ENCODE peak calls at places on chromosomes 2 and 18, in ten cellular contexts. J is omental fat pad; C is foreskin keratinocyte; U is CD8-positive, alpha-beta T cell; S is heart right ventricle; W is lung; T is tibial artery; I is stomach; Q is heart left ventricle; Y is endothelial cell. B is an unnamed sample.

GRCh38 chr2:677056-677949 is at the start of gene TMEM18:
- DNase-seq in J (peak; percentile 85), C (peak; percentile 97), U (peak; percentile 96), S (no peak), W (peak; percentile 94), T (peak; percentile 95), I (peak; percentile 98), Q (peak; percentile 93), Y (peak; percentile 81), B (peak; percentile 85)

GRCh38 chr2:118654945-118655344 is 192.5 kb downstream of the EN1 start:
- DNase-seq in J (no peak), C (no peak), U (no peak), S (no peak), W (no peak), T (no peak), I (no peak), Q (no peak), Y (no peak), B (no peak)

GRCh38 chr2:68178432-68178831 is 20.7 kb downstream of the PNO1 start:
- DNase-seq in J (no peak), C (no peak), U (no peak), S (no peak), W (no peak), T (no peak), I (no peak), Q (no peak), Y (no peak), B (no peak)

GRCh38 chr2:235132641-235133040 is 180.8 kb downstream of the SH3BP4 start:
- DNase-seq in J (no peak), C (no peak), U (no peak), S (no peak), W (no peak), T (no peak), I (no peak), Q (no peak), Y (no peak), B (no peak)

GRCh38 chr2:239209806-239210205 is 191.0 kb downstream of the HDAC4 start:
- DNase-seq in J (no peak), C (no peak), U (no peak), S (no peak), W (no peak), T (no peak), I (no peak), Q (no peak), Y (no peak), B (peak; percentile 35)

GRCh38 chr18:78679861-78680260 is 299.8 kb upstream of the SALL3 start:
- DNase-seq in J (no peak), C (no peak), U (no peak), S (no peak), W (no peak), T (no peak), I (peak; percentile 8), Q (no peak), Y (no peak), B (no peak)

GRCh38 chr2:168049609-168050008 is 197.8 kb downstream of the STK39 start:
- DNase-seq in J (no peak), C (no peak), U (no peak), S (no peak), W (no peak), T (no peak), I (no peak), Q (no peak), Y (no peak), B (no peak)

GRCh38 chr2:235614900-235615712 is 121.3 kb downstream of the AGAP1 start:
- DNase-seq in J (no peak), C (no peak), U (no peak), S (peak; percentile 62), W (peak; percentile 36), T (peak; percentile 77), I (no peak), Q (peak; percentile 60), Y (no peak), B (peak; percentile 45)

GRCh38 chr18:76474824-76475223 is 20.2 kb downstream of the ZNF516 start:
- DNase-seq in J (no peak), C (no peak), U (no peak), S (no peak), W (no peak), T (no peak), I (no peak), Q (no peak), Y (no peak), B (no peak)

GRCh38 chr18:76476665-76477561 is 18.1 kb downstream of the ZNF516 start:
- DNase-seq in J (no peak), C (peak; percentile 36), U (no peak), S (no peak), W (no peak), T (no peak), I (no peak), Q (no peak), Y (no peak), B (no peak)

GRCh38 chr18:76479351-76480238 is 15.4 kb downstream of the ZNF516 start:
- DNase-seq in J (no peak), C (no peak), U (no peak), S (no peak), W (peak; percentile 29), T (no peak), I (no peak), Q (no peak), Y (no peak), B (no peak)

GRCh38 chr18:76472811-76473210 is 22.2 kb downstream of the ZNF516 start:
- DNase-seq in J (no peak), C (no peak), U (no peak), S (no peak), W (no peak), T (no peak), I (no peak), Q (no peak), Y (no peak), B (no peak)

DNA sequence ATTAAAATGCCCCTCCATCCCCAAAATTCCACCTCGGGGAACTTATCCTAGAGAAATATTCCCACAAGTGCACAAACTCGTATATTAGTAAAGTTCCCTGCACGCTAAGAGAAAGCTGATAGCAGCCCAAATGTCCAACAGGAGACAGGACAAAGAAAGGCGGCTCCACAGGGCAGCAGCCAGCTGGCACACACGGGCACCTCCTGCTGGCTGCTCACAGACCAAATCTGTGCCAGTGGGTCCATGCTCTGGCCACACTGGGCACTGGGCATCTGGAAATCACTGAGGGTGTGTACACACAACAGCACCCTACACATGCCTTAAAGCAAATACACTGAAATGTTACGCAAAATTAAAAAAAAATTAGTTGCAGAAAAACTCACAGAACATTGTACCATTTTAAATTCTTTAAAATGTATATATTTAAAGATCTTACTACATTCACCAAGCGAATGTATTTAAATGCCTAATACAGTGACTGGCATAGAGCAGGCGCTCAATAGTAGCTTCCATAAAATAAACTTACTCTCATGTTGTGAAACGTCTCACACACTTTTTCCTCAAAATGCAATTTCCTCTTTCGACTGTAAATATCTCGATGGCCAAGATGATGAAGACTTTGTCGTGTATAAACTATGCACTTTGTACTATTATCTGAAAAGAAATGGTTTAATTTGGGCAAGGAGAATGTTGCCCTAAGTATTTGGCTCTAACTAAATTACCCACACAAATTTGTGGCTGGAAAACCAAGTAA is 19.4 kb downstream of the ZNF516 start:
- DNase-seq in J (no peak), C (no peak), U (no peak), S (no peak), W (no peak), T (no peak), I (no peak), Q (no peak), Y (no peak), B (no peak)
- TF ChIP-seq CTCF in J (no peak), C (no peak), U (no peak), S (no peak), W (no peak), T (no peak), I (no peak), Q (no peak), Y (no peak), B (no peak)

GRCh38 chr2:157304811-157305712 is 20.6 kb downstream of the ERMN start:
- DNase-seq in J (no peak), C (peak; percentile 40), U (no peak), S (no peak), W (no peak), T (no peak), I (no peak), Q (no peak), Y (peak; percentile 9), B (no peak)

GRCh38 chr2:157302492-157303099 is 23.0 kb downstream of the ERMN start:
- DNase-seq in J (no peak), C (peak; percentile 36), U (no peak), S (no peak), W (no peak), T (no peak), I (no peak), Q (no peak), Y (peak; percentile 27), B (no peak)

GRCh38 chr2:157305713-157306110 is 19.9 kb downstream of the ERMN start:
- DNase-seq in J (no peak), C (no peak), U (no peak), S (no peak), W (no peak), T (no peak), I (no peak), Q (no peak), Y (no peak), B (no peak)

GRCh38 chr2:157303612-157304011 is 22.0 kb downstream of the ERMN start:
- DNase-seq in J (no peak), C (no peak), U (no peak), S (no peak), W (no peak), T (no peak), I (no peak), Q (no peak), Y (no peak), B (no peak)

DNA sequence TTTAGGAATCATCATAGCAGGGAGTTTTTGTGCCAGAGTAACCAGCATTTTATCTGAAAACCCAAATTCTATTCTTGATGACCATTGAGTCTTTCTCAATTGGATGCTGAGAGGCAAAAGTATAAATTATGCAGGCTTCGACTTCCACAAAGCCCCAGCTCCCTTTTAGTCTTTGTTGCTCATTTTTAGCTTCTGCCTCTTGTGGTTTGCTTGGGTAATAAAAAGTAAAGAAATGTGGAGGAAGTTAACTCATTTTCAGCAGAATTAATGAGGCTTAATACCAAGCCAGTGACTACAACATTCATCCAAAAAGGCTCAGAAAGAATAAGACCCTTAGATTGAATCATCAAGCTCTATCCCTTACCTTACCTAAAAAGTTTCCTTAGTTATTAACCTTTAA is 18.6 kb downstream of the ERMN start:
- DNase-seq in J (no peak), C (no peak), U (no peak), S (no peak), W (no peak), T (no peak), I (no peak), Q (no peak), Y (no peak), B (no peak)
- TF ChIP-seq CTCF in J (no peak), C (no peak), U (no peak), S (no peak), W (no peak), T (no peak), I (no peak), Q (no peak), Y (peak; percentile 32), B (peak; percentile 22)

DNA sequence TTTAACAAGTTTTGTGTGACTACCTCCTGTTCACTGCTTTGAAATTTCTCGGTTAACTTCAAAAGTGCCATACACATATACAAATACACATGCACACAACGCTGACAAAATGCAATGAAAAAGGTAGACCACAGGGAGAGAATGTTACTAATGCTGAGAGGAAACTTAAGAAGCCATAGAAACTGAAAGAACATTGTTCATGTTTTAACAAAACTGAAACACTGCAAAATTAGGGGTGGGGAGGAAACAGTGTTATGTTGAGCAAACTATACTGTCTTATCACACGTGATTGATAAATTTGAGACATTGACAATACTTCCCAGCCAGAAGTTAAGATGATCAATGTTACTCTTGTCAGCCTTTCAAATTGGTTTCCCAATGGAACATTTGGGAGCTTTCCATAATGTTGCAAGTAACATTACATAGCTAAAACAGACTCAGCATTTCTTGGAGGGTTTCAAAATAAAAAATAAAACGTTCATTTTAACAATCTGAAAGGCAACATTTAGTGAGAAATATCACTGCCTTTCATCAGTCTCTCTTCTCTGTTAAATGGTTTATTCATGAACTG is 165.5 kb downstream of the L3MBTL4 start:
- DNase-seq in J (no peak), C (no peak), U (no peak), S (no peak), W (no peak), T (no peak), I (no peak), Q (no peak), Y (no peak), B (no peak)
- TF ChIP-seq CTCF in J (no peak), C (no peak), U (no peak), S (no peak), W (no peak), T (no peak), I (no peak), Q (no peak), Y (no peak), B (no peak)

GRCh38 chr2:212249451-212249850 is 289.2 kb downstream of the ERBB4 start:
- DNase-seq in J (no peak), C (peak; percentile 6), U (no peak), S (no peak), W (no peak), T (no peak), I (no peak), Q (no peak), Y (no peak), B (no peak)
- TF ChIP-seq CTCF in J (no peak), C (peak; percentile 58), U (no peak), S (no peak), W (no peak), T (peak; percentile 15), I (no peak), Q (peak; percentile 11), Y (no peak), B (no peak)

B was measured in glutamatergic neuron.